ENCODE peak calls at places on chromosomes 6 and 20, in four cellular contexts. X, T, Q and D are unnamed samples.
A peak's percentile ranks its signal among the peaks of the same experiment; 100 is the strongest.

GRCh38 chr6:13832778-13833177 is 18.4 kb upstream of the MCUR1 start:
- DNase-seq in Q (no peak), T (no peak), X (no peak), D (no peak)

GRCh38 chr20:31926493-31926892 is 25.4 kb downstream of the PDRG1 start:
- DNase-seq in T (no peak), Q (no peak), X (no peak), D (no peak)

GRCh38 chr6:168281826-168282225 is 37.8 kb downstream of the DACT2 start:
- DNase-seq in Q (no peak), T (no peak), X (no peak), D (no peak)

GRCh38 chr6:158758464-158758863 is 60.7 kb downstream of the EZR start:
- DNase-seq in T (no peak), X (no peak), Q (no peak), D (no peak)

GRCh38 chr6:136801581-136801980 is 9.3 kb upstream of the MAP3K5 start:
- DNase-seq in X (no peak), Q (no peak), T (no peak), D (no peak)

GRCh38 chr20:32337937-32338661 is 20.0 kb upstream of the ASXL1 start:
- DNase-seq in T (no peak), X (no peak), Q (no peak), D (no peak)

GRCh38 chr20:316316-317068 is 8.9 kb upstream of the SOX12 start:
- DNase-seq in T (no peak), X (no peak), Q (no peak), D (peak; percentile 10)

GRCh38 chr6:117552618-117553017 is 49.7 kb downstream of the GOPC start:
- DNase-seq in T (no peak), Q (no peak), X (no peak), D (no peak)

GRCh38 chr6:75493400-75494064 is at the start of gene FILIP1:
- DNase-seq in T (peak; percentile 81), X (peak; percentile 59), Q (no peak), D (no peak)

GRCh38 chr20:15039088-15039762 is 701.8 kb upstream of the FLRT3 start:
- DNase-seq in T (no peak), Q (no peak), X (no peak), D (no peak)

GRCh38 chr6:126905917-126906316 is 212.6 kb upstream of the RSPO3 start:
- DNase-seq in Q (no peak), X (no peak), T (no peak), D (no peak)

GRCh38 chr20:63416631-63417030 is 55.5 kb upstream of the CHRNA4 start:
- DNase-seq in T (no peak), Q (no peak), X (no peak), D (no peak)

GRCh38 chr20:40685349-40685748 is 3.7 kb downstream of the MAFB start:
- DNase-seq in Q (no peak), T (no peak), X (no peak), D (no peak)

GRCh38 chr6:146767632-146768031 is 168.9 kb downstream of the ADGB start:
- DNase-seq in Q (no peak), T (no peak), X (no peak), D (no peak)

GRCh38 chr20:15162061-15162740 is 824.8 kb upstream of the FLRT3 start:
- DNase-seq in T (no peak), X (no peak), Q (no peak), D (no peak)

GRCh38 chr6:41201784-41202181 is 834 bp upstream of the TREML2 start:
- DNase-seq in X (no peak), Q (peak; percentile 21), T (no peak), D (peak; percentile 83)

GRCh38 chr6:124389127-124389526 is 573.1 kb upstream of the RNF217 start:
- DNase-seq in T (no peak), Q (no peak), X (no peak), D (no peak)

GRCh38 chr6:167764713-167765479 is 61.8 kb upstream of the AFDN start:
- DNase-seq in T (no peak), X (no peak), Q (no peak), D (peak; percentile 12)

GRCh38 chr6:90497411-90497810 is 89.5 kb downstream of the MAP3K7 start:
- DNase-seq in T (no peak), Q (no peak), X (no peak), D (no peak)

GRCh38 chr6:117267766-117268534 is 2.6 kb downstream of the VGLL2 start:
- DNase-seq in T (no peak), Q (no peak), X (no peak), D (no peak)

GRCh38 chr6:129679250-129679649 is 30.7 kb downstream of the ARHGAP18 start:
- DNase-seq in X (no peak), T (no peak), Q (no peak), D (no peak)

GRCh38 chr6:141077355-141078333 is 1055.1 kb upstream of the GJE1 start:
- DNase-seq in T (no peak), X (no peak), Q (no peak), D (no peak)
- H3K4me3 ChIP-seq in T (no peak overlapping the region), X (no peak overlapping the region), Q (no peak overlapping the region), D (no peak overlapping the region)

DNA sequence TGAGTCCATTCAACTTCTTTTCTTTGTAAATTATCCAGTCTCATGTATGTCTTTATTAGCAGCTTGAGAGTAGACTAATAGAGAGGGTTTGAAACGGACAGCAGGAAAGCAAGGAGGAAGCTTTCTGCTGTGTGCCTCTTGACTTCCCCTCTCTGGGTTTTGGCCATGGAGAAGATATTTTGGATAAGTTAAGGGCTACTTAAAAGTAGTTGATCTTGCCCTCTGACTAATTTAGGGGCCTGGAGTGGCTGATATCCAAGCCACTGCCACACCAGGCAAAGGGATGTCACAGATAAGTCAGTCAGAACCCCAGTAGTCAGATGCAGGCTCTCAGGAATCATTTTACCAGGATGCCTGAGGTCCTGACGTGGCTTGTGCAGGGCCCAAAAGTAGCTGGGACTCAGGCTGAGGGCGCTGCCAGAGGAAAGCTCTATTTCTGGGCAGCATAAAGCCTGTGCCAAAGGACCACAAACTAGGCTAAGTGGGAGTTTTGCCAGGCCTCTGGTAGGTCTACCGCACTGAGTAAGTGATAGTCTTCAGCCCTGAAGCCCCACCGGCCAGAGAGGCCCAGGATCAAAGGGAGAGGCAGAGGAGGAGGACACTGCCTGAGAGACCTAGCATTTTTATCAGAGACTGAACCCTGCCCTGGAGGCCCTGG is 41.6 kb upstream of the IYD start:
- DNase-seq in X (peak; percentile 25), Q (no peak), T (no peak), D (no peak)
- H3K4me1 ChIP-seq in X (peaks cover 30% of the 10 kb centered on the region), Q (no peaks in the 10 kb centered on the region), T (peaks cover 10% of the 10 kb centered on the region), D (no peaks in the 10 kb centered on the region)

DNA sequence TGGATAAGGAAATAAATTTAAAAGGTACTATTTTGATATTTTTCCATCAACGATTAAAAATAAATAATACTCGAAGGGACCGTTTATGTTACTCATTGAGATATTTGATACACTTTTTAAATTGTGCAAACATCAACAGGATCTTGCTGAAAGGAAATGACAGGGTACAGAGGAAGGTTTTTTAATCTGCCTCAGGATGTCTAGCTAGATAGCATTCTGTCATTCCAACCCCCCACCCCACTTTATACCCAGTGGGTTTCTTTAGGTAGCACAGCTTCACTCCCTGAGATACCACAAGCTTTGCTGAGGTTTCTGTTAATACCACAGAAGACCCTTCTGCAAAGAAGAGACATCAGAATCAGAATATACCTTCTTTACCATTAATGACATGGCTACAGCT is 1.2 kb downstream of the PHACTR2 start:
- DNase-seq in Q (no peak), X (no peak), T (no peak), D (no peak)
- H3K4me3 ChIP-seq in Q (peak overlapping the region; percentile 88), X (peak overlapping the region; percentile 86), T (peak overlapping the region; percentile 64), D (peak overlapping the region; percentile 76)

GRCh38 chr6:163320804-163321203 is 93.7 kb upstream of the QKI start:
- DNase-seq in T (no peak), Q (no peak), X (no peak), D (no peak)
- H3K4me1 ChIP-seq in T (peaks cover 14% of the 10 kb centered on the region), Q (peaks cover 11% of the 10 kb centered on the region), X (peaks cover 53% of the 10 kb centered on the region), D (no peaks in the 10 kb centered on the region)

GRCh38 chr20:4174909-4175308 is 159.6 kb upstream of the RNF24 start:
- DNase-seq in T (no peak), X (no peak), Q (no peak), D (no peak)

GRCh38 chr20:4183361-4183760 is 168.0 kb upstream of the RNF24 start:
- DNase-seq in Q (no peak), X (no peak), T (no peak), D (peak; percentile 40)

GRCh38 chr20:4181956-4182945 is 166.9 kb upstream of the RNF24 start:
- DNase-seq in T (no peak), Q (no peak), X (no peak), D (peak; percentile 61)

GRCh38 chr20:4179545-4179944 is 164.2 kb upstream of the RNF24 start:
- DNase-seq in Q (no peak), T (no peak), X (no peak), D (no peak)

DNA sequence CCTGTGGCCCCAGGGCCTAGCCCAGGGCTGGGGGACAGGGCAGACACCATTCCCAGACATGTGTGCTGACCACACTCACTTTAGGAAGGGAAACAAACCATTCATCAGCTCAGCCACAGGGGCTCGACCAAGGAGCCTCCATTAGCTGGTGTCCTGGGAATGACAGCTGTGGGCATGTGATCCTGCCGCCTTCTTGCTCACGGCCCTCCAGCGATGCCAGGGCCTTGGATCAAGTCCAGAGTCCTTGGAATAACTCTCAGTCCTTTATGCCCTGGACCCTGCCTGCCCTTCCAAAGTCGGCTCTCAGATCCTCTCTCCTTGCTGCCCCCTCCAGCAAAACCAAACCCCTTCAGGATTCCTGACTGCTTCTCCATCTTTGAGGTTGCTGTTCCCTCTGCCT is 165.0 kb upstream of the RNF24 start:
- DNase-seq in Q (no peak), T (no peak), X (no peak), D (no peak)
- H3K4me3 ChIP-seq in Q (no peak overlapping the region), T (no peak overlapping the region), X (no peak overlapping the region), D (no peak overlapping the region)

GRCh38 chr6:43271944-43272343 is 26.1 kb upstream of the SLC22A7 start:
- DNase-seq in Q (no peak), T (no peak), X (no peak), D (no peak)
- H3K4me1 ChIP-seq in Q (peaks cover 35% of the 10 kb centered on the region), T (peaks cover 36% of the 10 kb centered on the region), X (peaks cover 52% of the 10 kb centered on the region), D (peaks cover 47% of the 10 kb centered on the region)

GRCh38 chr6:50102676-50103075 is 52.9 kb upstream of the DEFB112 start:
- DNase-seq in T (no peak), Q (no peak), X (no peak), D (no peak)

GRCh38 chr6:50093938-50094272 is 44.2 kb upstream of the DEFB112 start:
- DNase-seq in Q (no peak), T (no peak), X (no peak), D (no peak)

GRCh38 chr6:50093116-50093937 is 43.6 kb upstream of the DEFB112 start:
- DNase-seq in Q (no peak), T (no peak), X (no peak), D (no peak)

GRCh38 chr6:50096267-50096666 is 46.5 kb upstream of the DEFB112 start:
- DNase-seq in X (no peak), Q (no peak), T (no peak), D (no peak)

GRCh38 chr6:50098306-50098705 is 48.6 kb upstream of the DEFB112 start:
- DNase-seq in Q (no peak), T (no peak), X (no peak), D (no peak)
- H3K4me3 ChIP-seq in Q (no peak overlapping the region), T (no peak overlapping the region), X (no peak overlapping the region), D (no peak overlapping the region)

GRCh38 chr20:50578778-50579165 is 68.6 kb downstream of the PTPN1 start:
- DNase-seq in T (no peak), Q (no peak), X (no peak), D (peak; percentile 13)
- H3K4me1 ChIP-seq in T (no peaks in the 10 kb centered on the region), Q (peaks cover 11% of the 10 kb centered on the region), X (peaks cover 49% of the 10 kb centered on the region), D (peaks cover 46% of the 10 kb centered on the region)

GRCh38 chr20:56630506-56631317 is 1.6 kb downstream of the TFAP2C start:
- DNase-seq in X (no peak), Q (peak; percentile 70), T (no peak), D (no peak)
- H3K4me3 ChIP-seq in X (peak overlapping the region; percentile 68), Q (peak overlapping the region; percentile 88), T (peak overlapping the region; percentile 45), D (peak overlapping the region; percentile 26)